ENCODE peak calls at places on chromosomes 11 and 22, in five cellular contexts. One of them, this sample, is unnamed.

GRCh38 chr11:7577226-7577882 is 63.6 kb downstream of the PPFIBP2 start:
- DNase-seq in stimulated activated CD4-positive, alpha-beta T cell treated with anti-CD3 and anti-CD28 coated beads, Interleukin-4, amount 100 ng/mL, for 4 hours: no peak
- DNase-seq in GM13977: no peak
- DNase-seq in memory B cell: no peak
- DNase-seq in activated T-helper 1 cell treated with anti-CD3 and anti-CD28 coated beads, Interleukin-12 subunit alpha, Interleukin-12 subunit beta, Interleukin-2, Interleukin-4 antibody, amounts not matched to agents 30 ng/mL and 10 ng/mL and 1 ng/mL, durations not matched to agents 14 hours and 24 hours and 36 hours: no peak
- DNase-seq in this sample: peak; percentile 43

GRCh38 chr22:40485813-40486610 is 115.6 kb downstream of the SGSM3 start:
- DNase-seq in stimulated activated CD4-positive, alpha-beta T cell treated with anti-CD3 and anti-CD28 coated beads, Interleukin-4, amount 100 ng/mL, for 4 hours: no peak
- DNase-seq in memory B cell: no peak
- DNase-seq in GM13977: no peak
- DNase-seq in activated T-helper 1 cell treated with anti-CD3 and anti-CD28 coated beads, Interleukin-12 subunit alpha, Interleukin-12 subunit beta, Interleukin-2, Interleukin-4 antibody, amounts not matched to agents 30 ng/mL and 10 ng/mL and 1 ng/mL, durations not matched to agents 14 hours and 24 hours and 36 hours: no peak
- DNase-seq in this sample: peak; percentile 83

GRCh38 chr11:123351375-123351774 is 78.7 kb upstream of the GRAMD1B start:
- DNase-seq in stimulated activated CD4-positive, alpha-beta T cell treated with anti-CD3 and anti-CD28 coated beads, Interleukin-4, amount 100 ng/mL, for 4 hours: no peak
- DNase-seq in activated T-helper 1 cell treated with anti-CD3 and anti-CD28 coated beads, Interleukin-12 subunit alpha, Interleukin-12 subunit beta, Interleukin-2, Interleukin-4 antibody, amounts not matched to agents 30 ng/mL and 10 ng/mL and 1 ng/mL, durations not matched to agents 14 hours and 24 hours and 36 hours: no peak
- DNase-seq in GM13977: no peak
- DNase-seq in memory B cell: no peak
- DNase-seq in this sample: no peak

GRCh38 chr22:42473484-42474193 is 41.4 kb upstream of the NFAM1 start:
- DNase-seq in memory B cell: no peak
- DNase-seq in activated T-helper 1 cell treated with anti-CD3 and anti-CD28 coated beads, Interleukin-12 subunit alpha, Interleukin-12 subunit beta, Interleukin-2, Interleukin-4 antibody, amounts not matched to agents 30 ng/mL and 10 ng/mL and 1 ng/mL, durations not matched to agents 14 hours and 24 hours and 36 hours: no peak
- DNase-seq in stimulated activated CD4-positive, alpha-beta T cell treated with anti-CD3 and anti-CD28 coated beads, Interleukin-4, amount 100 ng/mL, for 4 hours: no peak
- DNase-seq in GM13977: no peak
- DNase-seq in this sample: peak; percentile 41

GRCh38 chr11:69883292-69884255 is 64.4 kb upstream of the FGF3 start:
- DNase-seq in activated T-helper 1 cell treated with anti-CD3 and anti-CD28 coated beads, Interleukin-12 subunit alpha, Interleukin-12 subunit beta, Interleukin-2, Interleukin-4 antibody, amounts not matched to agents 30 ng/mL and 10 ng/mL and 1 ng/mL, durations not matched to agents 14 hours and 24 hours and 36 hours: no peak
- DNase-seq in memory B cell: no peak
- DNase-seq in stimulated activated CD4-positive, alpha-beta T cell treated with anti-CD3 and anti-CD28 coated beads, Interleukin-4, amount 100 ng/mL, for 4 hours: no peak
- DNase-seq in GM13977: no peak
- DNase-seq in this sample: no peak

GRCh38 chr22:42500164-42500835 is 19.3 kb downstream of the RRP7A start:
- DNase-seq in memory B cell: peak; percentile 86
- DNase-seq in GM13977: peak; percentile 99
- DNase-seq in stimulated activated CD4-positive, alpha-beta T cell treated with anti-CD3 and anti-CD28 coated beads, Interleukin-4, amount 100 ng/mL, for 4 hours: peak; percentile 79
- DNase-seq in activated T-helper 1 cell treated with anti-CD3 and anti-CD28 coated beads, Interleukin-12 subunit alpha, Interleukin-12 subunit beta, Interleukin-2, Interleukin-4 antibody, amounts not matched to agents 30 ng/mL and 10 ng/mL and 1 ng/mL, durations not matched to agents 14 hours and 24 hours and 36 hours: peak; percentile 73
- DNase-seq in this sample: peak; percentile 63

GRCh38 chr11:61700221-61700620 is 20.0 kb downstream of the DAGLA start:
- DNase-seq in activated T-helper 1 cell treated with anti-CD3 and anti-CD28 coated beads, Interleukin-12 subunit alpha, Interleukin-12 subunit beta, Interleukin-2, Interleukin-4 antibody, amounts not matched to agents 30 ng/mL and 10 ng/mL and 1 ng/mL, durations not matched to agents 14 hours and 24 hours and 36 hours: no peak
- DNase-seq in memory B cell: no peak
- DNase-seq in stimulated activated CD4-positive, alpha-beta T cell treated with anti-CD3 and anti-CD28 coated beads, Interleukin-4, amount 100 ng/mL, for 4 hours: no peak
- DNase-seq in GM13977: no peak
- DNase-seq in this sample: peak; percentile 64

GRCh38 chr11:121389651-121390050 is 62.5 kb upstream of the SORL1 start:
- DNase-seq in memory B cell: no peak
- DNase-seq in activated T-helper 1 cell treated with anti-CD3 and anti-CD28 coated beads, Interleukin-12 subunit alpha, Interleukin-12 subunit beta, Interleukin-2, Interleukin-4 antibody, amounts not matched to agents 30 ng/mL and 10 ng/mL and 1 ng/mL, durations not matched to agents 14 hours and 24 hours and 36 hours: no peak
- DNase-seq in GM13977: no peak
- DNase-seq in stimulated activated CD4-positive, alpha-beta T cell treated with anti-CD3 and anti-CD28 coated beads, Interleukin-4, amount 100 ng/mL, for 4 hours: no peak
- DNase-seq in this sample: no peak

GRCh38 chr11:829116-829945 is 1.6 kb downstream of the CRACR2B start:
- DNase-seq in GM13977: no peak
- DNase-seq in activated T-helper 1 cell treated with anti-CD3 and anti-CD28 coated beads, Interleukin-12 subunit alpha, Interleukin-12 subunit beta, Interleukin-2, Interleukin-4 antibody, amounts not matched to agents 30 ng/mL and 10 ng/mL and 1 ng/mL, durations not matched to agents 14 hours and 24 hours and 36 hours: no peak
- DNase-seq in stimulated activated CD4-positive, alpha-beta T cell treated with anti-CD3 and anti-CD28 coated beads, Interleukin-4, amount 100 ng/mL, for 4 hours: no peak
- DNase-seq in memory B cell: no peak
- DNase-seq in this sample: no peak

GRCh38 chr22:39114157-39114511 is 17.1 kb downstream of the APOBEC3H start:
- DNase-seq in GM13977: no peak
- DNase-seq in stimulated activated CD4-positive, alpha-beta T cell treated with anti-CD3 and anti-CD28 coated beads, Interleukin-4, amount 100 ng/mL, for 4 hours: no peak
- DNase-seq in activated T-helper 1 cell treated with anti-CD3 and anti-CD28 coated beads, Interleukin-12 subunit alpha, Interleukin-12 subunit beta, Interleukin-2, Interleukin-4 antibody, amounts not matched to agents 30 ng/mL and 10 ng/mL and 1 ng/mL, durations not matched to agents 14 hours and 24 hours and 36 hours: no peak
- DNase-seq in memory B cell: no peak
- DNase-seq in this sample: no peak

GRCh38 chr11:32079511-32079910 is 11.4 kb upstream of the RCN1 start:
- DNase-seq in memory B cell: no peak
- DNase-seq in stimulated activated CD4-positive, alpha-beta T cell treated with anti-CD3 and anti-CD28 coated beads, Interleukin-4, amount 100 ng/mL, for 4 hours: no peak
- DNase-seq in activated T-helper 1 cell treated with anti-CD3 and anti-CD28 coated beads, Interleukin-12 subunit alpha, Interleukin-12 subunit beta, Interleukin-2, Interleukin-4 antibody, amounts not matched to agents 30 ng/mL and 10 ng/mL and 1 ng/mL, durations not matched to agents 14 hours and 24 hours and 36 hours: no peak
- DNase-seq in GM13977: no peak
- DNase-seq in this sample: no peak

GRCh38 chr11:5690736-5691135 is 1.1 kb downstream of the TRIM22 start:
- DNase-seq in GM13977: no peak
- DNase-seq in activated T-helper 1 cell treated with anti-CD3 and anti-CD28 coated beads, Interleukin-12 subunit alpha, Interleukin-12 subunit beta, Interleukin-2, Interleukin-4 antibody, amounts not matched to agents 30 ng/mL and 10 ng/mL and 1 ng/mL, durations not matched to agents 14 hours and 24 hours and 36 hours: no peak
- DNase-seq in stimulated activated CD4-positive, alpha-beta T cell treated with anti-CD3 and anti-CD28 coated beads, Interleukin-4, amount 100 ng/mL, for 4 hours: no peak
- DNase-seq in memory B cell: no peak
- DNase-seq in this sample: peak; percentile 34

GRCh38 chr11:77149716-77150392 is 21.8 kb downstream of the MYO7A start:
- DNase-seq in GM13977: no peak
- DNase-seq in activated T-helper 1 cell treated with anti-CD3 and anti-CD28 coated beads, Interleukin-12 subunit alpha, Interleukin-12 subunit beta, Interleukin-2, Interleukin-4 antibody, amounts not matched to agents 30 ng/mL and 10 ng/mL and 1 ng/mL, durations not matched to agents 14 hours and 24 hours and 36 hours: no peak
- DNase-seq in memory B cell: no peak
- DNase-seq in stimulated activated CD4-positive, alpha-beta T cell treated with anti-CD3 and anti-CD28 coated beads, Interleukin-4, amount 100 ng/mL, for 4 hours: no peak
- DNase-seq in this sample: no peak

GRCh38 chr11:17076517-17077239 is 789 bp downstream of the RPS13 start:
- DNase-seq in GM13977: no peak
- DNase-seq in memory B cell: no peak
- DNase-seq in activated T-helper 1 cell treated with anti-CD3 and anti-CD28 coated beads, Interleukin-12 subunit alpha, Interleukin-12 subunit beta, Interleukin-2, Interleukin-4 antibody, amounts not matched to agents 30 ng/mL and 10 ng/mL and 1 ng/mL, durations not matched to agents 14 hours and 24 hours and 36 hours: no peak
- DNase-seq in stimulated activated CD4-positive, alpha-beta T cell treated with anti-CD3 and anti-CD28 coated beads, Interleukin-4, amount 100 ng/mL, for 4 hours: no peak
- DNase-seq in this sample: peak; percentile 24

GRCh38 chr11:102469196-102469821 is 16.7 kb upstream of the TMEM123 start:
- DNase-seq in memory B cell: no peak
- DNase-seq in activated T-helper 1 cell treated with anti-CD3 and anti-CD28 coated beads, Interleukin-12 subunit alpha, Interleukin-12 subunit beta, Interleukin-2, Interleukin-4 antibody, amounts not matched to agents 30 ng/mL and 10 ng/mL and 1 ng/mL, durations not matched to agents 14 hours and 24 hours and 36 hours: no peak
- DNase-seq in stimulated activated CD4-positive, alpha-beta T cell treated with anti-CD3 and anti-CD28 coated beads, Interleukin-4, amount 100 ng/mL, for 4 hours: no peak
- DNase-seq in GM13977: no peak
- DNase-seq in this sample: peak; percentile 64

GRCh38 chr11:69817265-69818236 is 1.7 kb downstream of the FGF3 start:
- DNase-seq in memory B cell: no peak
- DNase-seq in GM13977: no peak
- DNase-seq in stimulated activated CD4-positive, alpha-beta T cell treated with anti-CD3 and anti-CD28 coated beads, Interleukin-4, amount 100 ng/mL, for 4 hours: no peak
- DNase-seq in activated T-helper 1 cell treated with anti-CD3 and anti-CD28 coated beads, Interleukin-12 subunit alpha, Interleukin-12 subunit beta, Interleukin-2, Interleukin-4 antibody, amounts not matched to agents 30 ng/mL and 10 ng/mL and 1 ng/mL, durations not matched to agents 14 hours and 24 hours and 36 hours: no peak
- DNase-seq in this sample: no peak

GRCh38 chr22:48630444-48630777 is 1197.3 kb downstream of the BRD1 start:
- DNase-seq in GM13977: no peak
- DNase-seq in memory B cell: no peak
- DNase-seq in stimulated activated CD4-positive, alpha-beta T cell treated with anti-CD3 and anti-CD28 coated beads, Interleukin-4, amount 100 ng/mL, for 4 hours: no peak
- DNase-seq in activated T-helper 1 cell treated with anti-CD3 and anti-CD28 coated beads, Interleukin-12 subunit alpha, Interleukin-12 subunit beta, Interleukin-2, Interleukin-4 antibody, amounts not matched to agents 30 ng/mL and 10 ng/mL and 1 ng/mL, durations not matched to agents 14 hours and 24 hours and 36 hours: no peak
- DNase-seq in this sample: no peak